ENCODE peak calls at places on chromosomes 4 and X, in nine cellular contexts. M, H, B, X, T, O, J, N and Z are unnamed samples.

GRCh38 chrX:27565992-27566391 is 24.2 kb upstream of the DCAF8L2 start:
- DNase-seq in J (no peak), N (no peak), H (no peak), T (no peak), O (peak), B (peak), M (no peak), X (no peak), Z (no peak)

GRCh38 chr4:68175562-68176155 is 46.0 kb upstream of the TMPRSS11F start:
- DNase-seq in X (no peak), M (no peak), B (peak), T (no peak), J (peak), N (peak), O (peak), H (no peak), Z (peak)

GRCh38 chr4:87353592-87353991 is 30.9 kb upstream of the HSD17B13 start:
- DNase-seq in M (no peak), H (no peak), B (peak), N (peak), X (no peak), O (peak), T (no peak), J (peak), Z (peak)

GRCh38 chrX:65677954-65678469 is 10.6 kb downstream of the MSN start:
- DNase-seq in B (peak), T (no peak), M (no peak), J (no peak), H (peak), O (peak), N (no peak), X (no peak), Z (no peak)

GRCh38 chrX:526295-527224 is 104.0 kb upstream of the SHOX start:
- DNase-seq in X (no peak), M (no peak), T (no peak), J (no peak), B (no peak), O (no peak), N (no peak), H (no peak), Z (no peak)

GRCh38 chr4:87465739-87466366 is 43.5 kb downstream of the NUDT9 start:
- DNase-seq in M (no peak), T (no peak), H (no peak), O (peak), X (no peak), B (peak), J (no peak), N (no peak), Z (peak)

GRCh38 chrX:54807524-54808108 is at the start of gene MAGED2:
- DNase-seq in H (peak), O (peak), N (peak), T (no peak), B (peak), X (peak), M (peak), J (peak), Z (no peak)

GRCh38 chr4:119244832-119245231 is 32.3 kb downstream of the USP53 start:
- DNase-seq in H (no peak), M (no peak), O (no peak), N (no peak), B (no peak), J (no peak), X (no peak), T (no peak), Z (no peak)

GRCh38 chr4:42425146-42426065 is 28.1 kb downstream of the SHISA3 start:
- DNase-seq in O (no peak), B (no peak), N (no peak), J (no peak), X (no peak), H (no peak), T (no peak), M (no peak), Z (no peak)

GRCh38 chr4:41399191-41399590 is 138.8 kb upstream of the LIMCH1 start:
- DNase-seq in N (no peak), B (no peak), M (no peak), X (no peak), H (no peak), J (no peak), O (no peak), T (no peak), Z (no peak)

GRCh38 chr4:109703664-109704351 is 563 bp upstream of the CASP6 start:
- DNase-seq in N (no peak), X (no peak), O (no peak), J (no peak), T (no peak), M (no peak), B (peak), H (no peak), Z (no peak)

GRCh38 chrX:150360331-150360730 is 2.8 kb upstream of the MAMLD1 start:
- DNase-seq in B (no peak), O (no peak), X (no peak), N (no peak), H (no peak), T (no peak), M (no peak), J (no peak), Z (no peak)

GRCh38 chrX:41482153-41482850 is 35.2 kb downstream of the NYX start:
- DNase-seq in J (no peak), B (peak), M (no peak), T (no peak), X (no peak), N (no peak), H (no peak), O (peak), Z (no peak)

GRCh38 chr4:39435875-39436563 is 22.7 kb downstream of the RPL9 start:
- DNase-seq in M (no peak), T (no peak), J (no peak), N (no peak), O (no peak), X (no peak), B (no peak), H (no peak), Z (no peak)

GRCh38 chr4:110196871-110197420 is 1.5 kb downstream of the ELOVL6 start:
- DNase-seq in N (peak), B (no peak), H (peak), J (peak), M (peak), T (no peak), X (peak), O (peak), Z (peak)

GRCh38 chr4:168098257-168098717 is 6.0 kb downstream of the ANXA10 start:
- DNase-seq in B (peak), J (no peak), M (no peak), T (no peak), N (no peak), O (peak), X (no peak), H (no peak), Z (no peak)

GRCh38 chr4:76993787-76994641 is 44.5 kb downstream of the SEPTIN11 start:
- DNase-seq in T (no peak), B (no peak), O (no peak), N (no peak), J (no peak), X (no peak), H (no peak), M (no peak), Z (peak)

GRCh38 chrX:16712825-16713155 is 321 bp upstream of the CTPS2 start:
- DNase-seq in N (no peak), M (no peak), O (no peak), X (no peak), B (no peak), T (no peak), J (no peak), H (no peak), Z (no peak)
- TF ChIP-seq CTCF in N (no peak), M (no peak), O (no peak), X (no peak), B (no peak), T (no peak), J (no peak), H (no peak), Z (no peak)

DNA sequence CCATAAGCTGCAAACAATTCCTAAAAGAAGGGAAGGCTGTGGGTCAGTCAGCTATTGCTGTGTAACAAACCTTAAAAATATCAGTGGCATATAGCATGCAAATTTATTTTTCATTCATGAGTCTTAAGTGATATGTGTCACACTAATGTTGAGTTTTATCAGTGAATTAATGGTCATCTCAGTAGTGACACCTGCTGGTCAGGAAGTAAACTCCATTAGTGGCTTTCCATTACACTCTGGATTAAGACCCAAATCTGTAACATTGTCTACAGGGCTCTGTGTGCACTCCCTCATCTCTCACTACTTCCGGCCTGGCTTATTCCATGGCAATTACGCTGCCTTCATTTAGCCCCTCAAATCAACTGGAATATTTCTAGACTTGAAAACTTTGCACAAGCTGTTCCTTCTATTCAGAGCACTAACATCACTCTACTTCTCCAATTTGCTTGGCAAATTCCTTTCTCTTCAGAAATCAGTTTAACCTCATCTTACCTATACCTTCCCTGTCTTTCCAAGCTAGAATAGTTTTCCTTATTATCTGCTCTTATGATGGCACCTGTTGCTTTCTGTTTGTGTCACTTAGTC is 217.3 kb upstream of the TAPT1 start:
- DNase-seq in X (no peak), J (no peak), B (peak), H (no peak), N (no peak), M (no peak), O (peak), T (no peak), Z (peak)
- TF ChIP-seq CTCF in X (no peak), J (peak), B (peak), H (no peak), N (peak), M (peak), O (peak), T (peak), Z (peak)

DNA sequence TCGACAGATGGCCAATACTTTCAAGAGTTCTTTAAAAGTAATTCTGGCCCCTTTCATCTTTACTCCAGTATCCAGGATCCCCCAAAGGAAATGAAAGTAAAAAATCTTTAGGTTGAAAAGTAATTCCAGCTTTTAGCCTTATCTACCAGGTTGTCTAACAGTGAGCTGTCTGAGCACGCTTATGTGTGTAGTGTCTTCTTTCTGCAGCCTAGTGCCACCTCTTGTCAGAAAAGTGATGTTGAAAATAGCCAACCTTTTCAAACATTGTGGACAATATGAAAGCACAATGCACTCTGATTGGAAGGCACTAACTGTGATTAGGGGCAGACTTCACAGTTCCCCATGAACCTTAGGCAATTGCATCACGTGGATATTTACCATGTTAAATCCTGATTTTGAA is 92.1 kb downstream of the RELL1 start:
- DNase-seq in T (no peak), J (no peak), H (no peak), O (no peak), M (no peak), N (no peak), X (no peak), B (no peak), Z (no peak)
- TF ChIP-seq CTCF in T (no peak), J (no peak), H (no peak), O (no peak), M (no peak), N (no peak), X (no peak), B (no peak), Z (no peak)

DNA sequence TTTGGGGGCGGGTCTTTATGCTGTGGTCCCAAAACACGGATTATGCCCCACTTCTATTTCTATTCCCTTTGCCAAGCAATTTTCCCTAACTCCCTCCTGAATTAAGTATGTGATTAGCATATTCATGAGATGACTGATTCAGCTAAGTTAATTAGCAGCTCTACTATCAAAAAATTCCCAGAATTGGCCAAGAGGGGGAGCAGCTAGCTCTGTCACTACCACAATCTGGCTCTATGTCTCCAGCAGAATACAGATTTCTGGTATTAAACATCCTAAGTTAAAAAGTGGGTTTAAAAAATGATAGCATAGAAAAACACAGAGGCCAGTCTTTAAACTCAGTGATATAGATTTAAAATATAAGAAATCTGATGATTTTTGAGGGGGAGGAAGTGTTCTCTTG is 80.3 kb downstream of the GPC4 start:
- DNase-seq in H (no peak), M (no peak), N (no peak), J (peak), B (peak), X (no peak), T (no peak), O (peak), Z (peak)
- TF ChIP-seq CTCF in H (no peak), M (peak), N (peak), J (peak), B (peak), X (no peak), T (peak), O (peak), Z (peak)

GRCh38 chrX:72714471-72714916 is 388 bp upstream of the PHKA1 start:
- DNase-seq in B (peak), O (peak), X (peak), N (peak), J (peak), T (peak), M (peak), H (peak), Z (no peak)
- TF ChIP-seq CTCF in B (no peak), O (no peak), X (no peak), N (no peak), J (no peak), T (no peak), M (no peak), H (no peak), Z (no peak)

GRCh38 chrX:24528605-24529004 is 63.5 kb downstream of the PDK3 start:
- DNase-seq in J (no peak), N (no peak), T (no peak), H (no peak), M (no peak), B (no peak), X (no peak), O (no peak), Z (peak)
- TF ChIP-seq CTCF in J (no peak), N (no peak), T (no peak), H (no peak), M (no peak), B (no peak), X (no peak), O (no peak), Z (no peak)

GRCh38 chr4:178577933-178578332 is 1135.7 kb upstream of the AGA start:
- DNase-seq in X (no peak), T (no peak), H (no peak), B (no peak), N (no peak), M (no peak), O (no peak), J (no peak), Z (peak)
- TF ChIP-seq CTCF in X (no peak), T (no peak), H (no peak), B (no peak), N (peak), M (no peak), O (no peak), J (peak), Z (peak)

DNA sequence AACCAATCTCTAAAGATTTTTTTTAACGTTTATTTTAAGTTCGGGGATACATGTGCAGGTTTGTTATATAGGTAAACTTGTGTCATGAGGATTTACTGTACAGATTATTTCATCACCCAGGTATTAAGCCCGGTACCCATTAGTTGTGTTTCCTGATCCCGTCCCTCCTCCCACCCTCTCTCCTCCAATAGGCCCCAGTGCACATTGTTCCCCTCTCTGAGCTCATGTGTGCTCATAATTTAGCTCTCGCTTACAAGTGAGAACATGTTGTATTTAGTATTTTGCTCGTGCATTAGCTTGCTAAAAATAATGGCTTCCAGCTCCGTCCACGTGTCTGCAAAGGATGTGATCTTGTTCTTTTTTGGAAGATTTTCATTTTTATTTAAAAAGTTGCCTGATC is 2309.4 kb upstream of the AGA start:
- DNase-seq in B (no peak), J (no peak), T (no peak), M (no peak), H (no peak), X (no peak), O (no peak), N (no peak), Z (no peak)
- TF ChIP-seq CTCF in B (no peak), J (no peak), T (no peak), M (no peak), H (no peak), X (no peak), O (no peak), N (no peak), Z (no peak)

DNA sequence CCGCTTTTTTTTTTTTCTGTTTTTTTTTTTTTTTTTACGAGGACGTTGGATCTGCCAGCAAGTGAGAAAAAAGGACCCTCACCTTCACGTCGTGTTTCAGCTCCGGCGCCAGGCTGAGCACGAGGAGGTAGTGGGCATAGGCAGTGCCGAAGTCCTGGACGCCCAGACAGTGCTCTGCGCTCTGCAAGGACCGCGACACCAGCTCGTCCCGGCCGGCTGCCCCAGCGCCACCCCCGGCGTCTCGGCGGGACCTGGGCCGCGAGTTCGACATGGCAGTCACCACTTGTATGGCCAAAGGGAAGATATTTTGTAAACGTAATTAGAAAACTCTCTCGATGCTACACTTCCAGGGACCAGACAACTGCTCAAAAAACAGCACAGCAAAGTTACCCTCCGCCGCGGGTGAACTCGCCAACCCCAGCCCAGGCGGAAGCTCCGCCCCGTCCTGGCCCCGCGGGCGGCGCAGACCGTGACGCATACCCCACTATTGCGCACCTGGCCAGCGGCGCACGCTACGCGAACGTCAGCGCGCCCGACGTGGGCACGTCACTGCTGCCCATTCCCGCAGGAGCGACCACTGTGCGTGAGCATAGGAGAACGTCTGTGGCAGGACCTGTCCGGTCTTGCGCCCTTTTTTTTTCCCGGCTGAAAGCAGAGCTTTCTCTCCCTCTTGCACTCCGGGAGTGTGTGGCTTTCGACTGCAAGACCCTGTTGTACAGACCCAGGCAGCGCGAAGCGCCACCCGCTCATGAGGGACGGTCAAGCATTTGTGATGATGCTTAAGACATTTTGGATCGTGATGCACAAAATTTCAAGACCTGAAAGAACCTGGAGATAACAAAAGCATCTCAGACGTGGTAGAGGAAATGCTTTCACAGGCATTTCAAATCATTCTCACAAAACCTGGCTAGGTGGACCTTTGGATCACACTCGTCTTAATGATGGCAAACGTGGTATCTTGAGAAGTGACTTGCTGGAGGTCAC is at the start of gene PRMT9:
- DNase-seq in N (peak), J (peak), T (peak), B (peak), X (peak), O (peak), M (peak), H (peak), Z (peak)
- TF ChIP-seq CTCF in N (no peak), J (no peak), T (no peak), B (no peak), X (no peak), O (no peak), M (no peak), H (no peak), Z (no peak)

GRCh38 chrX:71235482-71235881 is 12.5 kb downstream of the GJB1 start:
- DNase-seq in X (no peak), H (no peak), O (no peak), T (no peak), N (no peak), B (no peak), J (no peak), M (no peak), Z (no peak)
- TF ChIP-seq CTCF in X (no peak), H (no peak), O (no peak), T (no peak), N (no peak), B (no peak), J (no peak), M (no peak), Z (no peak)